ENCODE peak calls at places on chromosomes 3 and 15, in ten cellular contexts. One of them, this sample, is unnamed.

GRCh38 chr3:137764001-137764433 is at the start of gene SOX14:
- DNase-seq in A549: no peak
- DNase-seq in testis: no peak
- DNase-seq in sigmoid colon: no peak
- DNase-seq in ovary: no peak
- DNase-seq in H54: no peak
- DNase-seq in body of pancreas: peak; percentile 83
- DNase-seq in tibial nerve: no peak
- DNase-seq in heart left ventricle: no peak
- DNase-seq in Peyer's patch: no peak
- DNase-seq in this sample: no peak

GRCh38 chr3:150786791-150787190 is 23.8 kb upstream of the SIAH2 start:
- DNase-seq in A549: no peak
- DNase-seq in Peyer's patch: no peak
- DNase-seq in ovary: no peak
- DNase-seq in testis: no peak
- DNase-seq in tibial nerve: no peak
- DNase-seq in heart left ventricle: no peak
- DNase-seq in sigmoid colon: no peak
- DNase-seq in body of pancreas: no peak
- DNase-seq in H54: no peak
- DNase-seq in this sample: no peak

GRCh38 chr3:137171834-137172603 is 214.2 kb downstream of the IL20RB start:
- DNase-seq in Peyer's patch: no peak
- DNase-seq in testis: no peak
- DNase-seq in heart left ventricle: no peak
- DNase-seq in sigmoid colon: no peak
- DNase-seq in body of pancreas: no peak
- DNase-seq in ovary: no peak
- DNase-seq in H54: no peak
- DNase-seq in tibial nerve: no peak
- DNase-seq in A549: no peak
- DNase-seq in this sample: no peak

GRCh38 chr3:156620260-156620659 is 54.1 kb upstream of the TIPARP start:
- DNase-seq in ovary: no peak
- DNase-seq in sigmoid colon: no peak
- DNase-seq in A549: peak; percentile 30
- DNase-seq in tibial nerve: no peak
- DNase-seq in heart left ventricle: no peak
- DNase-seq in testis: no peak
- DNase-seq in H54: no peak
- DNase-seq in Peyer's patch: no peak
- DNase-seq in body of pancreas: peak; percentile 43
- DNase-seq in this sample: no peak

GRCh38 chr3:184333190-184333589 is 4.2 kb upstream of the FAM131A start:
- DNase-seq in testis: no peak
- DNase-seq in heart left ventricle: no peak
- DNase-seq in sigmoid colon: no peak
- DNase-seq in H54: no peak
- DNase-seq in body of pancreas: no peak
- DNase-seq in Peyer's patch: no peak
- DNase-seq in tibial nerve: no peak
- DNase-seq in A549: no peak
- DNase-seq in ovary: no peak
- DNase-seq in this sample: no peak

GRCh38 chr3:16675805-16676204 is 70.6 kb upstream of the DAZL start:
- DNase-seq in sigmoid colon: no peak
- DNase-seq in A549: no peak
- DNase-seq in H54: no peak
- DNase-seq in heart left ventricle: no peak
- DNase-seq in tibial nerve: no peak
- DNase-seq in body of pancreas: no peak
- DNase-seq in Peyer's patch: no peak
- DNase-seq in ovary: no peak
- DNase-seq in testis: no peak
- DNase-seq in this sample: no peak

GRCh38 chr3:20042331-20042730 is 2.1 kb downstream of the KAT2B start:
- DNase-seq in ovary: no peak
- DNase-seq in body of pancreas: no peak
- DNase-seq in H54: no peak
- DNase-seq in testis: no peak
- DNase-seq in sigmoid colon: no peak
- DNase-seq in heart left ventricle: no peak
- DNase-seq in A549: no peak
- DNase-seq in Peyer's patch: no peak
- DNase-seq in tibial nerve: no peak
- DNase-seq in this sample: no peak

GRCh38 chr3:29582310-29582709 is 301.4 kb downstream of the RBMS3 start:
- DNase-seq in A549: no peak
- DNase-seq in heart left ventricle: no peak
- DNase-seq in H54: no peak
- DNase-seq in testis: no peak
- DNase-seq in tibial nerve: no peak
- DNase-seq in sigmoid colon: no peak
- DNase-seq in Peyer's patch: no peak
- DNase-seq in body of pancreas: no peak
- DNase-seq in ovary: no peak
- DNase-seq in this sample: no peak

GRCh38 chr3:105629725-105630124 is 239.1 kb downstream of the CBLB start:
- DNase-seq in Peyer's patch: no peak
- DNase-seq in A549: no peak
- DNase-seq in body of pancreas: no peak
- DNase-seq in heart left ventricle: no peak
- DNase-seq in tibial nerve: no peak
- DNase-seq in sigmoid colon: no peak
- DNase-seq in testis: no peak
- DNase-seq in H54: no peak
- DNase-seq in ovary: no peak
- DNase-seq in this sample: no peak

GRCh38 chr3:116166121-116166520 is 279.2 kb downstream of the LSAMP start:
- DNase-seq in Peyer's patch: no peak
- DNase-seq in tibial nerve: no peak
- DNase-seq in ovary: no peak
- DNase-seq in sigmoid colon: no peak
- DNase-seq in testis: no peak
- DNase-seq in body of pancreas: no peak
- DNase-seq in heart left ventricle: no peak
- DNase-seq in A549: no peak
- DNase-seq in H54: no peak
- DNase-seq in this sample: no peak

GRCh38 chr15:95024388-95024787 is 793.0 kb downstream of the MCTP2 start:
- DNase-seq in ovary: no peak
- DNase-seq in sigmoid colon: no peak
- DNase-seq in H54: no peak
- DNase-seq in body of pancreas: no peak
- DNase-seq in A549: peak; percentile 36
- DNase-seq in tibial nerve: no peak
- DNase-seq in heart left ventricle: no peak
- DNase-seq in Peyer's patch: no peak
- DNase-seq in testis: no peak
- DNase-seq in this sample: no peak

GRCh38 chr3:54939591-54940300 is 11.9 kb upstream of the LRTM1 start:
- DNase-seq in H54: no peak
- DNase-seq in tibial nerve: no peak
- DNase-seq in body of pancreas: no peak
- DNase-seq in Peyer's patch: no peak
- DNase-seq in testis: no peak
- DNase-seq in sigmoid colon: no peak
- DNase-seq in heart left ventricle: no peak
- DNase-seq in ovary: no peak
- DNase-seq in A549: no peak
- DNase-seq in this sample: no peak

GRCh38 chr15:70327328-70328136 is 229.8 kb upstream of the TLE3 start:
- DNase-seq in tibial nerve: no peak
- DNase-seq in H54: no peak
- DNase-seq in A549: no peak
- DNase-seq in ovary: no peak
- DNase-seq in sigmoid colon: no peak
- DNase-seq in Peyer's patch: no peak
- DNase-seq in testis: no peak
- DNase-seq in body of pancreas: no peak
- DNase-seq in heart left ventricle: no peak
- DNase-seq in this sample: no peak

GRCh38 chr3:61768284-61769012 is 207.1 kb downstream of the PTPRG start:
- DNase-seq in Peyer's patch: no peak
- DNase-seq in heart left ventricle: no peak
- DNase-seq in H54: no peak
- DNase-seq in ovary: no peak
- DNase-seq in tibial nerve: no peak
- DNase-seq in body of pancreas: no peak
- DNase-seq in sigmoid colon: no peak
- DNase-seq in A549: no peak
- DNase-seq in testis: no peak
- DNase-seq in this sample: no peak
- TF ChIP-seq POLR2A in Peyer's patch: no peak
- TF ChIP-seq POLR2A in heart left ventricle: no peak
- TF ChIP-seq POLR2A in H54: no peak
- TF ChIP-seq POLR2A in ovary: no peak
- TF ChIP-seq POLR2A in tibial nerve: no peak
- TF ChIP-seq POLR2A in body of pancreas: no peak
- TF ChIP-seq POLR2A in sigmoid colon: no peak
- TF ChIP-seq POLR2A in A549: no peak
- TF ChIP-seq POLR2A in testis: no peak
- TF ChIP-seq POLR2A in this sample: no peak

GRCh38 chr3:48686538-48687219 is 964 bp upstream of the NCKIPSD start:
- DNase-seq in Peyer's patch: no peak
- DNase-seq in tibial nerve: no peak
- DNase-seq in body of pancreas: no peak
- DNase-seq in heart left ventricle: no peak
- DNase-seq in sigmoid colon: no peak
- DNase-seq in ovary: no peak
- DNase-seq in H54: no peak
- DNase-seq in A549: no peak
- DNase-seq in testis: no peak
- DNase-seq in this sample: no peak

GRCh38 chr3:48685293-48685602 is 467 bp downstream of the NCKIPSD start:
- DNase-seq in sigmoid colon: no peak
- DNase-seq in A549: no peak
- DNase-seq in Peyer's patch: no peak
- DNase-seq in tibial nerve: no peak
- DNase-seq in H54: no peak
- DNase-seq in body of pancreas: no peak
- DNase-seq in ovary: no peak
- DNase-seq in testis: no peak
- DNase-seq in heart left ventricle: no peak
- DNase-seq in this sample: no peak

GRCh38 chr3:48687220-48687678 is 1.5 kb upstream of the NCKIPSD start:
- DNase-seq in Peyer's patch: no peak
- DNase-seq in heart left ventricle: no peak
- DNase-seq in ovary: no peak
- DNase-seq in body of pancreas: no peak
- DNase-seq in tibial nerve: no peak
- DNase-seq in sigmoid colon: no peak
- DNase-seq in testis: no peak
- DNase-seq in H54: no peak
- DNase-seq in A549: no peak
- DNase-seq in this sample: no peak

GRCh38 chr3:48684480-48685143 is 1.1 kb downstream of the NCKIPSD start:
- DNase-seq in heart left ventricle: peak; percentile 74
- DNase-seq in tibial nerve: no peak
- DNase-seq in sigmoid colon: peak; percentile 78
- DNase-seq in Peyer's patch: no peak
- DNase-seq in A549: no peak
- DNase-seq in testis: peak; percentile 65
- DNase-seq in body of pancreas: peak; percentile 30
- DNase-seq in ovary: peak; percentile 63
- DNase-seq in H54: no peak
- DNase-seq in this sample: no peak

DNA sequence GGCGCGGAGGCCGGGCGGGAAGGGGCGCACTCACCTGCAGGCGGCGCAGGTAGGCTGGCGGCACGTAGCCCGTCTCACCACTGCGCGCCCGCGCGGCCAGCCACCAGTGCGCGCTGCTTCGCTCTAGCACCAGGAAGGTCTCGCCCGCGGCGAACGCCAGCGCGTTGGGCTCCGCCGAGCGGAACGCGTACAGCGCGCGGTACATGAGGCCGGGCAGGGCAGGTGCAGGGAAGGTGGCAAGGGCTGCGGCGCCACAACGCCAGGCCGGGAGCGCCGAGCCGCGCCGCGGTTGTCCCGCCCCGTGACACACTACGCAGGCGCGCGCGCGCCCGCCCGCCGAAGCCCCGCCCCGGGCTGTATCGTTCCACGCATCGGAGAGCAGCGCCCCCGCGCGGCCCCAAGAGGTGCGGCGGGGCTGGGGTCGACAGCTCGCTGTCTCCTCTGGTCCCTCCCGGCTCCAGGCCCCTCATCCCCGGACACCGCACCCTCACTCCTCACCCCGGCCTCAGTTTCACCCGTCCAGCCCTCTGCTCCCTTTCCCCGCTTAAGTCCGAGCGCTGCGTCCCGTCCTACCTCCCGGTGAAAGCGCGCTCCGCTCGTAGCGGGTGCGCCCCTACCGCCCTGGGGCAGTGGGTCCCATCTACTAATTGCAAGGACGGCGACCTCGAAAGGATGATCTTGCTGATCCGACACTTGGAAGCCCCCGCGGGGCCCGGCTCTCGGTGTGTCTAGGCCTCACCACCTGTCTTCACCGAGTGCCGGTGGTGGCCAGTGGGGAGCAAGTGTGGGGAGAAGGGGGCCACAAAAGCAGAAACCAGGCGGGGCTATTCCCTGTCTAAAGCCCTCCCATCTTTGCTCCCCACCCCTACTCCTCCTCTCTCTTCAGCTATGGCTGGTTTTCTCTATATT is at the start of gene NCKIPSD:
- DNase-seq in sigmoid colon: peak; percentile 93
- DNase-seq in testis: peak; percentile 95
- DNase-seq in H54: peak; percentile 81
- DNase-seq in tibial nerve: peak; percentile 85
- DNase-seq in ovary: peak; percentile 90
- DNase-seq in body of pancreas: peak; percentile 94
- DNase-seq in Peyer's patch: peak; percentile 90
- DNase-seq in A549: peak; percentile 82
- DNase-seq in heart left ventricle: peak; percentile 96
- DNase-seq in this sample: peak; percentile 96
- TF ChIP-seq POLR2A in sigmoid colon: peak; percentile 30
- TF ChIP-seq POLR2A in testis: peak; percentile 72
- TF ChIP-seq POLR2A in H54: peak; percentile 92
- TF ChIP-seq POLR2A in tibial nerve: peak; percentile 86
- TF ChIP-seq POLR2A in ovary: peak; percentile 90
- TF ChIP-seq POLR2A in body of pancreas: peak; percentile 67
- TF ChIP-seq POLR2A in Peyer's patch: peak; percentile 89
- TF ChIP-seq POLR2A in A549: peak; percentile 93
- TF ChIP-seq POLR2A in heart left ventricle: peak; percentile 92
- TF ChIP-seq POLR2A in this sample: peak; percentile 79

GRCh38 chr3:24588568-24588967 is 93.9 kb upstream of the THRB start:
- DNase-seq in H54: no peak
- DNase-seq in Peyer's patch: no peak
- DNase-seq in ovary: no peak
- DNase-seq in testis: no peak
- DNase-seq in A549: no peak
- DNase-seq in tibial nerve: no peak
- DNase-seq in body of pancreas: no peak
- DNase-seq in sigmoid colon: no peak
- DNase-seq in heart left ventricle: no peak
- DNase-seq in this sample: no peak
- TF ChIP-seq POLR2A in H54: no peak
- TF ChIP-seq POLR2A in Peyer's patch: no peak
- TF ChIP-seq POLR2A in ovary: no peak
- TF ChIP-seq POLR2A in testis: no peak
- TF ChIP-seq POLR2A in A549: no peak
- TF ChIP-seq POLR2A in tibial nerve: no peak
- TF ChIP-seq POLR2A in body of pancreas: no peak
- TF ChIP-seq POLR2A in sigmoid colon: no peak
- TF ChIP-seq POLR2A in heart left ventricle: no peak
- TF ChIP-seq POLR2A in this sample: no peak

GRCh38 chr15:59301527-59301926 is 71.1 kb downstream of the MYO1E start:
- DNase-seq in heart left ventricle: no peak
- DNase-seq in ovary: no peak
- DNase-seq in A549: no peak
- DNase-seq in testis: no peak
- DNase-seq in sigmoid colon: no peak
- DNase-seq in tibial nerve: no peak
- DNase-seq in body of pancreas: no peak
- DNase-seq in Peyer's patch: no peak
- DNase-seq in H54: no peak
- DNase-seq in this sample: no peak
- TF ChIP-seq POLR2A in heart left ventricle: no peak
- TF ChIP-seq POLR2A in ovary: no peak
- TF ChIP-seq POLR2A in A549: no peak
- TF ChIP-seq POLR2A in testis: no peak
- TF ChIP-seq POLR2A in sigmoid colon: no peak
- TF ChIP-seq POLR2A in tibial nerve: no peak
- TF ChIP-seq POLR2A in body of pancreas: no peak
- TF ChIP-seq POLR2A in Peyer's patch: no peak
- TF ChIP-seq POLR2A in H54: no peak
- TF ChIP-seq POLR2A in this sample: no peak

This sample was measured in GM12892.